ENCODE peak calls at places on chromosomes 13 and 19, in nine cellular contexts. U is aorta; Q is CD4-positive, alpha-beta memory T cell; R is CD4-positive, alpha-beta T cell; T is body of pancreas; F is OCI-LY7; I is stomach; K is GM12878; V is NT2/D1. N is an unnamed sample.

GRCh38 chr19:40191836-40192646 is 815 bp downstream of the MAP3K10 start:
- DNase-seq in U (no peak), Q (peak; percentile 4), R (no peak), T (peak; percentile 36), F (peak; percentile 53), I (no peak), K (no peak), V (no peak), N (peak; percentile 12)

GRCh38 chr19:47110521-47111080 is 3.0 kb downstream of the ZC3H4 start:
- DNase-seq in U (no peak), Q (peak; percentile 46), R (peak; percentile 52), T (no peak), F (peak; percentile 72), I (no peak), K (no peak), V (no peak), N (peak; percentile 80)

GRCh38 chr13:99425485-99426341 is 75.6 kb upstream of the TM9SF2 start:
- DNase-seq in U (peak; percentile 60), Q (peak; percentile 51), R (peak; percentile 51), T (no peak), F (peak; percentile 82), I (peak; percentile 37), K (peak; percentile 90), V (no peak), N (peak; percentile 82)

GRCh38 chr19:33501957-33502356 is 19.6 kb downstream of the PEPD start:
- DNase-seq in U (peak; percentile 4), Q (no peak), R (no peak), T (no peak), F (no peak), I (no peak), K (no peak), V (no peak), N (no peak)

GRCh38 chr13:20412761-20413355 is 112.8 kb downstream of the CRYL1 start:
- DNase-seq in U (no peak), Q (peak; percentile 13), R (no peak), T (no peak), F (no peak), I (no peak), K (no peak), V (peak; percentile 66), N (no peak)

GRCh38 chr13:41178040-41178439 is 16.3 kb downstream of the KBTBD7 start:
- DNase-seq in U (no peak), Q (no peak), R (no peak), T (no peak), F (no peak), I (no peak), K (no peak), V (no peak), N (no peak)

GRCh38 chr13:101115762-101116161 is 300.5 kb downstream of the NALCN start:
- DNase-seq in U (no peak), Q (no peak), R (no peak), T (no peak), F (no peak), I (no peak), K (no peak), V (peak; percentile 70), N (peak; percentile 1)

GRCh38 chr19:38656171-38656981 is 8.9 kb downstream of the ACTN4 start:
- DNase-seq in U (no peak), Q (peak; percentile 86), R (no peak), T (no peak), F (no peak), I (no peak), K (no peak), V (no peak), N (peak; percentile 71)

GRCh38 chr19:47447470-47448359 is 24.0 kb downstream of the SLC8A2 start:
- DNase-seq in U (no peak), Q (peak; percentile 60), R (peak; percentile 28), T (no peak), F (peak; percentile 67), I (peak; percentile 28), K (no peak), V (peak; percentile 84), N (peak; percentile 40)

GRCh38 chr13:105033999-105034398 is 1501.5 kb downstream of the EFNB2 start:
- DNase-seq in U (no peak), Q (no peak), R (no peak), T (no peak), F (no peak), I (no peak), K (no peak), V (no peak), N (no peak)

GRCh38 chr13:113879506-113880360 is 15.9 kb upstream of the GAS6 start:
- DNase-seq in U (no peak), Q (no peak), R (no peak), T (peak; percentile 3), F (no peak), I (no peak), K (no peak), V (no peak), N (no peak)

GRCh38 chr13:101972191-101972590 is 429.7 kb downstream of the FGF14 start:
- DNase-seq in U (no peak), Q (no peak), R (no peak), T (no peak), F (no peak), I (no peak), K (no peak), V (no peak), N (no peak)

GRCh38 chr13:51221674-51222509 is at the start of gene FAM124A:
- DNase-seq in U (peak; percentile 51), Q (peak; percentile 31), R (peak; percentile 9), T (peak; percentile 48), F (peak; percentile 43), I (peak; percentile 57), K (no peak), V (no peak), N (peak; percentile 17)

GRCh38 chr13:77207943-77208342 is 119.0 kb downstream of the MYCBP2 start:
- DNase-seq in U (no peak), Q (no peak), R (no peak), T (no peak), F (no peak), I (no peak), K (no peak), V (no peak), N (no peak)

GRCh38 chr13:23828866-23829265 is 60.3 kb downstream of the MIPEP start:
- DNase-seq in U (no peak), Q (no peak), R (no peak), T (no peak), F (no peak), I (no peak), K (no peak), V (no peak), N (no peak)

GRCh38 chr13:77507931-77508776 is 27.4 kb upstream of the SCEL start:
- DNase-seq in U (no peak), Q (no peak), R (no peak), T (no peak), F (no peak), I (no peak), K (no peak), V (no peak), N (no peak)

GRCh38 chr13:31035162-31035951 is 102.9 kb downstream of the TEX26 start:
- DNase-seq in U (no peak), Q (no peak), R (no peak), T (no peak), F (no peak), I (no peak), K (no peak), V (no peak), N (no peak)

GRCh38 chr13:113768018-113768905 is 9.2 kb downstream of the TMEM255B start:
- DNase-seq in U (no peak), Q (no peak), R (no peak), T (no peak), F (no peak), I (no peak), K (no peak), V (no peak), N (no peak)

GRCh38 chr13:97301382-97302095 is 79.4 kb downstream of the MBNL2 start:
- DNase-seq in U (no peak), Q (no peak), R (no peak), T (no peak), F (no peak), I (no peak), K (no peak), V (no peak), N (no peak)

GRCh38 chr13:30159446-30159839 is 147.9 kb downstream of the KATNAL1 start:
- DNase-seq in U (no peak), Q (no peak), R (no peak), T (no peak), F (no peak), I (no peak), K (no peak), V (no peak), N (no peak)

GRCh38 chr13:29918845-29919244 is 68.4 kb upstream of the UBL3 start:
- DNase-seq in U (no peak), Q (no peak), R (no peak), T (peak; percentile 50), F (no peak), I (peak; percentile 81), K (no peak), V (no peak), N (no peak)

GRCh38 chr19:4713384-4713951 is 10.2 kb downstream of the DPP9 start:
- DNase-seq in U (peak; percentile 86), Q (no peak), R (no peak), T (peak; percentile 36), F (no peak), I (peak; percentile 96), K (no peak), V (no peak), N (no peak)

GRCh38 chr19:21439372-21439771 is 42.4 kb downstream of the ZNF493 start:
- DNase-seq in U (no peak), Q (no peak), R (no peak), T (peak; percentile 52), F (no peak), I (peak; percentile 62), K (no peak), V (no peak), N (no peak)
- H3K9me3 ChIP-seq in U (peaks cover 5% of the 10 kb centered on the region), Q (peaks cover 12% of the 10 kb centered on the region), R (peaks cover 56% of the 10 kb centered on the region), T (no peaks in the 10 kb centered on the region), F (no peaks in the 10 kb centered on the region), I (peaks cover 23% of the 10 kb centered on the region), K (no peaks in the 10 kb centered on the region), V (peaks cover 13% of the 10 kb centered on the region), N (peaks cover 69% of the 10 kb centered on the region)

GRCh38 chr19:55738302-55738701 is at the start of gene NLRP9:
- DNase-seq in U (no peak), Q (no peak), R (no peak), T (no peak), F (no peak), I (no peak), K (no peak), V (no peak), N (no peak)
- H3K9me3 ChIP-seq in U (no peaks in the 10 kb centered on the region), Q (no peaks in the 10 kb centered on the region), R (no peaks in the 10 kb centered on the region), T (no peaks in the 10 kb centered on the region), F (no peaks in the 10 kb centered on the region), I (no peaks in the 10 kb centered on the region), K (no peaks in the 10 kb centered on the region), V (no peaks in the 10 kb centered on the region), N (no peaks in the 10 kb centered on the region)

DNA sequence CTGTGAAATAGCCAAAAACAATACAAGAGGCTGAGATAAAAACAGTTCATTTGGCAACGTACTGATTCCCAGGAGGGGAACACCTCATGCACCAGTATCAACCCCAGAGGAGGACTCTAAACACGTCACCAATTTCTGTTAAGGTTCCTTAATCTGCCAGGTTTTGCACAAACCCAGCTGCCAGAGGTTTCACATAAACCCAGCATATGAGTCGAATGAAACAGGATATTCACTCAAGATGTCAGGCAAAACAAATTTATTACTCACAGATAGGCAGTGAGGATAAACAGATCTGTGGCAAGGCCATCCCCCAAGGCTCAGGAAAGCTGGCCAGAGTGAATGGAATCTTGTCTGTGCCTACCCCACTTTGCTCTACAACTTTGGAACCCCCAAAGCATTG is 210.9 kb downstream of the GPC5 start:
- DNase-seq in U (no peak), Q (no peak), R (no peak), T (no peak), F (no peak), I (no peak), K (no peak), V (no peak), N (no peak)
- H3K9me3 ChIP-seq in U (no peaks in the 10 kb centered on the region), Q (no peaks in the 10 kb centered on the region), R (no peaks in the 10 kb centered on the region), T (no peaks in the 10 kb centered on the region), F (no peaks in the 10 kb centered on the region), I (no peaks in the 10 kb centered on the region), K (no peaks in the 10 kb centered on the region), V (no peaks in the 10 kb centered on the region), N (no peaks in the 10 kb centered on the region)

GRCh38 chr19:52554216-52554971 is 15.7 kb upstream of the ZNF701 start:
- DNase-seq in U (no peak), Q (no peak), R (no peak), T (no peak), F (no peak), I (no peak), K (no peak), V (no peak), N (no peak)
- H3K9me3 ChIP-seq in U (peaks cover 21% of the 10 kb centered on the region), Q (peaks cover 65% of the 10 kb centered on the region), R (peaks cover 88% of the 10 kb centered on the region), T (peaks cover 86% of the 10 kb centered on the region), F (peaks cover 47% of the 10 kb centered on the region), I (peaks cover 100% of the 10 kb centered on the region), K (peaks cover 56% of the 10 kb centered on the region), V (peaks cover 69% of the 10 kb centered on the region), N (peaks cover 65% of the 10 kb centered on the region)